ENCODE peak calls at places on chromosomes 6 and 20, in seven cellular contexts. One of them, this sample, is unnamed.
A peak's percentile ranks its signal among the peaks of the same experiment; 100 is the strongest.

GRCh38 chr6:169983651-169984050 is 232.2 kb downstream of the ERMARD start:
- DNase-seq in psoas muscle: no peak
- DNase-seq in esophagus squamous epithelium: no peak
- DNase-seq in HFF-Myc: no peak
- DNase-seq in neural crest cell: no peak
- DNase-seq in glutamatergic neuron: no peak
- DNase-seq in AG04450: no peak
- DNase-seq in this sample: no peak

GRCh38 chr6:14524319-14524718 is 406.7 kb downstream of the CD83 start:
- DNase-seq in esophagus squamous epithelium: no peak
- DNase-seq in HFF-Myc: no peak
- DNase-seq in psoas muscle: peak; percentile 33
- DNase-seq in glutamatergic neuron: no peak
- DNase-seq in neural crest cell: no peak
- DNase-seq in AG04450: peak; percentile 27
- DNase-seq in this sample: no peak

GRCh38 chr20:53579581-53580375 is 13.9 kb downstream of the ZNF217 start:
- DNase-seq in neural crest cell: no peak
- DNase-seq in HFF-Myc: no peak
- DNase-seq in psoas muscle: peak; percentile 37
- DNase-seq in esophagus squamous epithelium: no peak
- DNase-seq in AG04450: no peak
- DNase-seq in glutamatergic neuron: no peak
- DNase-seq in this sample: no peak

GRCh38 chr6:52546192-52546591 is 30.7 kb downstream of the TRAM2 start:
- DNase-seq in AG04450: no peak
- DNase-seq in esophagus squamous epithelium: no peak
- DNase-seq in HFF-Myc: no peak
- DNase-seq in neural crest cell: no peak
- DNase-seq in glutamatergic neuron: no peak
- DNase-seq in psoas muscle: no peak
- DNase-seq in this sample: no peak

GRCh38 chr6:34170341-34170740 is 24.5 kb upstream of the GRM4 start:
- DNase-seq in neural crest cell: no peak
- DNase-seq in psoas muscle: no peak
- DNase-seq in AG04450: no peak
- DNase-seq in glutamatergic neuron: no peak
- DNase-seq in esophagus squamous epithelium: no peak
- DNase-seq in HFF-Myc: no peak
- DNase-seq in this sample: no peak

GRCh38 chr20:14264869-14265268 is 72.5 kb downstream of the FLRT3 start:
- DNase-seq in AG04450: no peak
- DNase-seq in esophagus squamous epithelium: no peak
- DNase-seq in psoas muscle: no peak
- DNase-seq in glutamatergic neuron: no peak
- DNase-seq in neural crest cell: no peak
- DNase-seq in HFF-Myc: peak; percentile 2
- DNase-seq in this sample: no peak

GRCh38 chr6:39688494-39688893 is 36.7 kb downstream of the KIF6 start:
- DNase-seq in esophagus squamous epithelium: no peak
- DNase-seq in neural crest cell: no peak
- DNase-seq in glutamatergic neuron: no peak
- DNase-seq in psoas muscle: no peak
- DNase-seq in AG04450: peak; percentile 13
- DNase-seq in HFF-Myc: no peak
- DNase-seq in this sample: no peak

GRCh38 chr6:66663127-66663526 is 956.1 kb upstream of the EYS start:
- DNase-seq in AG04450: no peak
- DNase-seq in glutamatergic neuron: no peak
- DNase-seq in psoas muscle: no peak
- DNase-seq in neural crest cell: no peak
- DNase-seq in HFF-Myc: no peak
- DNase-seq in esophagus squamous epithelium: no peak
- DNase-seq in this sample: no peak

GRCh38 chr20:59596690-59597089 is 7.7 kb upstream of the PHACTR3 start:
- DNase-seq in neural crest cell: no peak
- DNase-seq in HFF-Myc: no peak
- DNase-seq in AG04450: no peak
- DNase-seq in glutamatergic neuron: no peak
- DNase-seq in esophagus squamous epithelium: no peak
- DNase-seq in psoas muscle: no peak
- DNase-seq in this sample: no peak

GRCh38 chr20:59599941-59600340 is 4.4 kb upstream of the PHACTR3 start:
- DNase-seq in esophagus squamous epithelium: no peak
- DNase-seq in HFF-Myc: no peak
- DNase-seq in psoas muscle: no peak
- DNase-seq in AG04450: no peak
- DNase-seq in glutamatergic neuron: no peak
- DNase-seq in neural crest cell: no peak
- DNase-seq in this sample: no peak

GRCh38 chr20:59600472-59600871 is 3.9 kb upstream of the PHACTR3 start:
- DNase-seq in psoas muscle: no peak
- DNase-seq in AG04450: no peak
- DNase-seq in neural crest cell: no peak
- DNase-seq in glutamatergic neuron: no peak
- DNase-seq in HFF-Myc: no peak
- DNase-seq in esophagus squamous epithelium: no peak
- DNase-seq in this sample: no peak

GRCh38 chr20:59597240-59597639 is 7.1 kb upstream of the PHACTR3 start:
- DNase-seq in neural crest cell: no peak
- DNase-seq in psoas muscle: no peak
- DNase-seq in HFF-Myc: no peak
- DNase-seq in esophagus squamous epithelium: no peak
- DNase-seq in AG04450: no peak
- DNase-seq in glutamatergic neuron: no peak
- DNase-seq in this sample: no peak

DNA sequence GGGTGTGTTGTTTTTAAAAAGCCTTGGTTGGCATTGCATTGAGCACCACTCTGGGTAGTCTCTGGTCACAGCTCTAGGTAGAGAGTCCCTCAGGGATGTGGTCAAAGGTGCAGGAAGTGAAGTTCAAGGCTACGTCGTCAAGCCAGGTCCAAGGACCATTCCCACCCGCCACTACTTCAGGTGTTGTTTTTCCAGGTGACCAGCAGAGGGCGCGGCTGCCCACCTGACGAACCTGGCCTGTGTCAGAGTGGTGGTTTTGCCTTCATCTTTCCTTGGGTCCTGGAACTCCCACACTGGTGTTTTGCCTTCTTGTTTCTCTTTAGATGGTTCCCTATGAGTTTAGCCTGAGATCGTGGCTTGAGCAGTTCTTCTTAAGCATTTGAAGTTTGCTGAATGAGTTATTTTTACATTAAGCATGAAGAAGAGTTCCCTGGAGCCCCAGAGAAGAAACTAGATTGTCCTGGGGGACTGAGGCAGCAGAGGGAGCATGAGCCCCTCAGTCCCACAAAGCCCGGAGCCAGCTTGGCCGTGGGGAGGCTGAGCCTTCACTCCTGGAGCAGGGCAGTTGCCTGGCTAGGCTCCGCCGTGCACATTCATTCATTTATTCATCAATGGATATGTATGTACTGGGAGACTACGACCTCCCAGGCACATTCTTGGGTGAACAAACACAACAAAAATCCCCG is 5.6 kb upstream of the PHACTR3 start:
- DNase-seq in esophagus squamous epithelium: no peak
- DNase-seq in glutamatergic neuron: peak; percentile 66
- DNase-seq in neural crest cell: peak; percentile 40
- DNase-seq in AG04450: no peak
- DNase-seq in HFF-Myc: peak; percentile 2
- DNase-seq in psoas muscle: no peak
- DNase-seq in this sample: no peak
- TF ChIP-seq CTCF in esophagus squamous epithelium: peak; percentile 41
- TF ChIP-seq CTCF in glutamatergic neuron: peak; percentile 95
- TF ChIP-seq CTCF in neural crest cell: peak; percentile 93
- TF ChIP-seq CTCF in AG04450: peak; percentile 60
- TF ChIP-seq CTCF in HFF-Myc: peak; percentile 87
- TF ChIP-seq CTCF in psoas muscle: peak; percentile 54
- TF ChIP-seq CTCF in this sample: no peak

GRCh38 chr6:32195902-32196681 is 3.6 kb upstream of the GPSM3 start:
- DNase-seq in neural crest cell: peak; percentile 85
- DNase-seq in AG04450: peak; percentile 55
- DNase-seq in esophagus squamous epithelium: peak; percentile 45
- DNase-seq in glutamatergic neuron: peak; percentile 90
- DNase-seq in HFF-Myc: no peak
- DNase-seq in psoas muscle: peak; percentile 90
- DNase-seq in this sample: peak; percentile 86
- TF ChIP-seq CTCF in neural crest cell: no peak
- TF ChIP-seq CTCF in AG04450: no peak
- TF ChIP-seq CTCF in esophagus squamous epithelium: no peak
- TF ChIP-seq CTCF in glutamatergic neuron: peak; percentile 8
- TF ChIP-seq CTCF in HFF-Myc: no peak
- TF ChIP-seq CTCF in psoas muscle: no peak
- TF ChIP-seq CTCF in this sample: no peak

DNA sequence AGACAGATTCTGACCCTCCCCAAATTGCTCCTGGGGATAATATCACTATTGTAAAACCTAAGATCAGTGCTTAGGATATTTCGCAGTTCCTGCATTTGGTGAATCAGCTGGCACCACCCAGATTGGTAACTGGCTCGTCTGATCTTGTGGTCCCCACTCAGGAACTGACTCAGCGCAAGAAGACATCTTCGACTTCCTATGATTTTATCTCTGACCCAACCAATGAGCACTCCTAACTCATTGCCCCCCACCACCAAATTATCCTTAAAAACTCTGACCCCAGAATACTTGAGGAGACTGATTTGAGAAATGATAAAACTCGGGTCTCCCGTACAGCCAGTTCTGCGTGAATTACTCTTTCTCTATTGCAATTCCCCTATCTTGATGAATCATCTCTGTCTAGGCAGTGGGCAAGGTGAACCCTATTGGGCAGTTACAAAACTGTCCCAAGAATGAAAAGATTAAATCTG is 55.7 kb upstream of the PRND start:
- DNase-seq in HFF-Myc: no peak
- DNase-seq in neural crest cell: no peak
- DNase-seq in glutamatergic neuron: no peak
- DNase-seq in psoas muscle: no peak
- DNase-seq in AG04450: no peak
- DNase-seq in esophagus squamous epithelium: no peak
- DNase-seq in this sample: no peak
- TF ChIP-seq CTCF in HFF-Myc: no peak
- TF ChIP-seq CTCF in neural crest cell: no peak
- TF ChIP-seq CTCF in glutamatergic neuron: no peak
- TF ChIP-seq CTCF in psoas muscle: no peak
- TF ChIP-seq CTCF in AG04450: no peak
- TF ChIP-seq CTCF in esophagus squamous epithelium: no peak
- TF ChIP-seq CTCF in this sample: no peak

GRCh38 chr6:133369755-133370154 is 128.6 kb downstream of the EYA4 start:
- DNase-seq in AG04450: no peak
- DNase-seq in HFF-Myc: no peak
- DNase-seq in esophagus squamous epithelium: no peak
- DNase-seq in neural crest cell: no peak
- DNase-seq in glutamatergic neuron: no peak
- DNase-seq in psoas muscle: no peak
- DNase-seq in this sample: no peak

GRCh38 chr6:133362813-133363212 is 121.7 kb downstream of the EYA4 start:
- DNase-seq in neural crest cell: no peak
- DNase-seq in psoas muscle: no peak
- DNase-seq in HFF-Myc: no peak
- DNase-seq in glutamatergic neuron: no peak
- DNase-seq in esophagus squamous epithelium: no peak
- DNase-seq in AG04450: no peak
- DNase-seq in this sample: no peak

GRCh38 chr6:133368664-133369063 is 127.5 kb downstream of the EYA4 start:
- DNase-seq in neural crest cell: no peak
- DNase-seq in esophagus squamous epithelium: no peak
- DNase-seq in AG04450: no peak
- DNase-seq in glutamatergic neuron: no peak
- DNase-seq in HFF-Myc: no peak
- DNase-seq in psoas muscle: peak; percentile 38
- DNase-seq in this sample: no peak
- TF ChIP-seq CTCF in neural crest cell: no peak
- TF ChIP-seq CTCF in esophagus squamous epithelium: no peak
- TF ChIP-seq CTCF in AG04450: peak; percentile 12
- TF ChIP-seq CTCF in glutamatergic neuron: no peak
- TF ChIP-seq CTCF in HFF-Myc: no peak
- TF ChIP-seq CTCF in psoas muscle: peak; percentile 50
- TF ChIP-seq CTCF in this sample: no peak

GRCh38 chr20:19897891-19898290 is 119.3 kb upstream of the NAA20 start:
- DNase-seq in esophagus squamous epithelium: no peak
- DNase-seq in psoas muscle: no peak
- DNase-seq in glutamatergic neuron: no peak
- DNase-seq in HFF-Myc: no peak
- DNase-seq in AG04450: no peak
- DNase-seq in neural crest cell: no peak
- DNase-seq in this sample: no peak

GRCh38 chr20:19908586-19908985 is 108.6 kb upstream of the NAA20 start:
- DNase-seq in HFF-Myc: no peak
- DNase-seq in neural crest cell: no peak
- DNase-seq in esophagus squamous epithelium: no peak
- DNase-seq in AG04450: no peak
- DNase-seq in glutamatergic neuron: no peak
- DNase-seq in psoas muscle: no peak
- DNase-seq in this sample: no peak

GRCh38 chr20:19907326-19908056 is 109.7 kb upstream of the NAA20 start:
- DNase-seq in neural crest cell: no peak
- DNase-seq in HFF-Myc: no peak
- DNase-seq in esophagus squamous epithelium: no peak
- DNase-seq in AG04450: no peak
- DNase-seq in psoas muscle: peak; percentile 43
- DNase-seq in glutamatergic neuron: no peak
- DNase-seq in this sample: no peak

GRCh38 chr20:19901226-19901625 is 115.9 kb upstream of the NAA20 start:
- DNase-seq in neural crest cell: no peak
- DNase-seq in esophagus squamous epithelium: no peak
- DNase-seq in AG04450: no peak
- DNase-seq in HFF-Myc: no peak
- DNase-seq in glutamatergic neuron: no peak
- DNase-seq in psoas muscle: no peak
- DNase-seq in this sample: no peak

GRCh38 chr20:19903168-19903676 is 113.9 kb upstream of the NAA20 start:
- DNase-seq in esophagus squamous epithelium: no peak
- DNase-seq in neural crest cell: no peak
- DNase-seq in AG04450: no peak
- DNase-seq in glutamatergic neuron: no peak
- DNase-seq in psoas muscle: no peak
- DNase-seq in HFF-Myc: no peak
- DNase-seq in this sample: no peak
- TF ChIP-seq CTCF in esophagus squamous epithelium: no peak
- TF ChIP-seq CTCF in neural crest cell: no peak
- TF ChIP-seq CTCF in AG04450: peak; percentile 38
- TF ChIP-seq CTCF in glutamatergic neuron: no peak
- TF ChIP-seq CTCF in psoas muscle: no peak
- TF ChIP-seq CTCF in HFF-Myc: no peak
- TF ChIP-seq CTCF in this sample: no peak